ENCODE peak calls at places on chromosomes 3 and 15, in eight cellular contexts. One of them, this sample, is unnamed.

GRCh38 chr15:87213646-87214045 is 1042.9 kb downstream of the NTRK3 start:
- DNase-seq in coronary artery: no peak
- DNase-seq in IMR-90: no peak
- DNase-seq in GM12864: no peak
- DNase-seq in left ventricle myocardium inferior: no peak
- DNase-seq in mammary epithelial cell: no peak
- DNase-seq in stomach: no peak
- DNase-seq in cardiac fibroblast: no peak
- DNase-seq in this sample: no peak

GRCh38 chr15:99683000-99683670 is 50.1 kb downstream of the LYSMD4 start:
- DNase-seq in coronary artery: no peak
- DNase-seq in IMR-90: peak; percentile 22
- DNase-seq in GM12864: no peak
- DNase-seq in left ventricle myocardium inferior: no peak
- DNase-seq in mammary epithelial cell: no peak
- DNase-seq in stomach: no peak
- DNase-seq in cardiac fibroblast: peak; percentile 70
- DNase-seq in this sample: peak; percentile 13

GRCh38 chr3:73683706-73684105 is 59.0 kb upstream of the PDZRN3 start:
- DNase-seq in coronary artery: no peak
- DNase-seq in IMR-90: no peak
- DNase-seq in GM12864: no peak
- DNase-seq in left ventricle myocardium inferior: no peak
- DNase-seq in mammary epithelial cell: no peak
- DNase-seq in stomach: no peak
- DNase-seq in cardiac fibroblast: no peak
- DNase-seq in this sample: no peak

GRCh38 chr3:8450618-8451017 is 51.0 kb upstream of the LMCD1 start:
- DNase-seq in coronary artery: no peak
- DNase-seq in IMR-90: no peak
- DNase-seq in GM12864: no peak
- DNase-seq in left ventricle myocardium inferior: no peak
- DNase-seq in mammary epithelial cell: no peak
- DNase-seq in stomach: no peak
- DNase-seq in cardiac fibroblast: peak; percentile 32
- DNase-seq in this sample: no peak

GRCh38 chr3:167886690-167887089 is 151.2 kb downstream of the SERPINI1 start:
- DNase-seq in coronary artery: no peak
- DNase-seq in IMR-90: no peak
- DNase-seq in GM12864: no peak
- DNase-seq in left ventricle myocardium inferior: no peak
- DNase-seq in mammary epithelial cell: no peak
- DNase-seq in stomach: no peak
- DNase-seq in cardiac fibroblast: no peak
- DNase-seq in this sample: no peak

GRCh38 chr15:85142324-85142723 is 160.7 kb downstream of the PDE8A start:
- DNase-seq in coronary artery: no peak
- DNase-seq in IMR-90: peak; percentile 75
- DNase-seq in GM12864: no peak
- DNase-seq in left ventricle myocardium inferior: no peak
- DNase-seq in mammary epithelial cell: peak; percentile 63
- DNase-seq in stomach: no peak
- DNase-seq in cardiac fibroblast: peak; percentile 53
- DNase-seq in this sample: no peak

GRCh38 chr3:139827833-139828232 is 107.2 kb upstream of the CLSTN2 start:
- DNase-seq in coronary artery: no peak
- DNase-seq in IMR-90: no peak
- DNase-seq in GM12864: no peak
- DNase-seq in left ventricle myocardium inferior: no peak
- DNase-seq in mammary epithelial cell: no peak
- DNase-seq in stomach: no peak
- DNase-seq in cardiac fibroblast: no peak
- DNase-seq in this sample: no peak

GRCh38 chr3:195895078-195895899 is 13.1 kb downstream of the TNK2 start:
- DNase-seq in coronary artery: no peak
- DNase-seq in IMR-90: peak; percentile 11
- DNase-seq in GM12864: no peak
- DNase-seq in left ventricle myocardium inferior: peak; percentile 49
- DNase-seq in mammary epithelial cell: peak; percentile 49
- DNase-seq in stomach: peak; percentile 52
- DNase-seq in cardiac fibroblast: peak; percentile 27
- DNase-seq in this sample: peak; percentile 90

GRCh38 chr3:31274406-31275024 is 258.2 kb upstream of the STT3B start:
- DNase-seq in coronary artery: no peak
- DNase-seq in IMR-90: no peak
- DNase-seq in GM12864: no peak
- DNase-seq in left ventricle myocardium inferior: no peak
- DNase-seq in mammary epithelial cell: no peak
- DNase-seq in stomach: no peak
- DNase-seq in cardiac fibroblast: peak; percentile 20
- DNase-seq in this sample: no peak

GRCh38 chr3:116517308-116517707 is 72.0 kb upstream of the LSAMP start:
- DNase-seq in coronary artery: no peak
- DNase-seq in IMR-90: peak; percentile 4
- DNase-seq in GM12864: no peak
- DNase-seq in left ventricle myocardium inferior: no peak
- DNase-seq in mammary epithelial cell: no peak
- DNase-seq in stomach: no peak
- DNase-seq in cardiac fibroblast: peak; percentile 12
- DNase-seq in this sample: no peak

GRCh38 chr3:62035664-62036063 is 337.7 kb downstream of the FEZF2 start:
- DNase-seq in coronary artery: no peak
- DNase-seq in IMR-90: no peak
- DNase-seq in GM12864: no peak
- DNase-seq in left ventricle myocardium inferior: no peak
- DNase-seq in mammary epithelial cell: no peak
- DNase-seq in stomach: no peak
- DNase-seq in cardiac fibroblast: no peak
- DNase-seq in this sample: no peak

GRCh38 chr15:41851755-41852370 is 13.2 kb downstream of the PLA2G4B start:
- DNase-seq in coronary artery: no peak
- DNase-seq in IMR-90: no peak
- DNase-seq in GM12864: no peak
- DNase-seq in left ventricle myocardium inferior: no peak
- DNase-seq in mammary epithelial cell: no peak
- DNase-seq in stomach: no peak
- DNase-seq in cardiac fibroblast: no peak
- DNase-seq in this sample: no peak

GRCh38 chr15:92149029-92149428 is 244.7 kb upstream of the ST8SIA2 start:
- DNase-seq in coronary artery: no peak
- DNase-seq in IMR-90: peak; percentile 15
- DNase-seq in GM12864: no peak
- DNase-seq in left ventricle myocardium inferior: no peak
- DNase-seq in mammary epithelial cell: no peak
- DNase-seq in stomach: no peak
- DNase-seq in cardiac fibroblast: no peak
- DNase-seq in this sample: no peak

GRCh38 chr15:75733761-75734651 is 21.4 kb upstream of the CSPG4 start:
- DNase-seq in coronary artery: no peak
- DNase-seq in IMR-90: no peak
- DNase-seq in GM12864: no peak
- DNase-seq in left ventricle myocardium inferior: no peak
- DNase-seq in mammary epithelial cell: no peak
- DNase-seq in stomach: no peak
- DNase-seq in cardiac fibroblast: no peak
- DNase-seq in this sample: no peak

GRCh38 chr15:75729304-75730069 is 16.8 kb upstream of the CSPG4 start:
- DNase-seq in coronary artery: no peak
- DNase-seq in IMR-90: no peak
- DNase-seq in GM12864: no peak
- DNase-seq in left ventricle myocardium inferior: no peak
- DNase-seq in mammary epithelial cell: no peak
- DNase-seq in stomach: no peak
- DNase-seq in cardiac fibroblast: no peak
- DNase-seq in this sample: no peak

GRCh38 chr15:75732206-75732808 is 19.7 kb upstream of the CSPG4 start:
- DNase-seq in coronary artery: no peak
- DNase-seq in IMR-90: no peak
- DNase-seq in GM12864: no peak
- DNase-seq in left ventricle myocardium inferior: no peak
- DNase-seq in mammary epithelial cell: no peak
- DNase-seq in stomach: no peak
- DNase-seq in cardiac fibroblast: no peak
- DNase-seq in this sample: no peak

GRCh38 chr15:75732809-75733451 is 20.3 kb upstream of the CSPG4 start:
- DNase-seq in coronary artery: no peak
- DNase-seq in IMR-90: peak; percentile 65
- DNase-seq in GM12864: no peak
- DNase-seq in left ventricle myocardium inferior: peak; percentile 71
- DNase-seq in mammary epithelial cell: peak; percentile 44
- DNase-seq in stomach: peak; percentile 73
- DNase-seq in cardiac fibroblast: peak; percentile 76
- DNase-seq in this sample: peak; percentile 68

GRCh38 chr15:75731248-75732100 is 18.8 kb upstream of the CSPG4 start:
- DNase-seq in coronary artery: no peak
- DNase-seq in IMR-90: peak; percentile 51
- DNase-seq in GM12864: no peak
- DNase-seq in left ventricle myocardium inferior: peak; percentile 63
- DNase-seq in mammary epithelial cell: no peak
- DNase-seq in stomach: no peak
- DNase-seq in cardiac fibroblast: peak; percentile 71
- DNase-seq in this sample: no peak
- TF ChIP-seq CTCF in coronary artery: no peak
- TF ChIP-seq CTCF in IMR-90: peak; percentile 7
- TF ChIP-seq CTCF in GM12864: no peak
- TF ChIP-seq CTCF in left ventricle myocardium inferior: no peak
- TF ChIP-seq CTCF in mammary epithelial cell: no peak
- TF ChIP-seq CTCF in stomach: no peak
- TF ChIP-seq CTCF in cardiac fibroblast: no peak
- TF ChIP-seq CTCF in this sample: no peak

DNA sequence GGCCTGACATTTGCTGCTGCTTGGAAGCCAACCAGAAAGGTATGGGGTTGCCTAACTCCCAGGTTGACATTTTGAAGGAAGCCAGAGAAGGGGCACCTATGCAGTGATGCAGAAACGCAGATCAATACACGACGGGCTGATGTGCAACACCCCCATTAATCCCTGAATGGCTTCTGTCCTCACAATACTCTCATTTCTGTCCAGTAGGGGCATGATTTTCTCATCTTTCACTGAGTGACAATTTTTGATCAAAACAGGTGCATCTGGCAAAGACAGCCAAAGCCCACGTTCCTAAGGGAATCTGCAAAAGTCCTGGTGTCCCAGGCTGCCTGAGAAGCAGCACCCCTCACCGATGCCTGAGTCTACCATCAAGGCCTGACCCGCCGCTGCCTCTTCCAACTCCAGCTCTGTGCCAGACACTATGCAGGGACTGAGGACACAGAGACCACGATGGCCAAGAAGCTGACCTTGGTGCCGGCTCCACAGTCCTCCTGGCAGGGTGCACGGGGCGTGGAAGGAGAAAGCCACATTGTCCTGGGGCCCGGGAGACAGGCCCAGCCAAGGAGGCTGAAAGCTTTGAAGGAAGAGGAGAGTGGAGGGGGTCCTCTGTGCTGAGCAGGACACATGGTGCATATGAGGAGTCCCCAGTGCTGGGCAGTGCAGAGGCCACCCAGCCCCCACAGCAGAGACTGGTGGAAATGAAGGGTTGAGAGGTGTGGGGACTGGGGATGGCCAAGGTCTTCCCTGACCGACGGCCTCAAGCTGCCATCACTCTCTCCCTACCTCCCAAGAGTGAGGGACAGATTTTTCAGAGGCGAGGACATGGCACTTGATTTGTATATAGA is 159.6 kb downstream of the NUP210 start:
- DNase-seq in coronary artery: no peak
- DNase-seq in IMR-90: no peak
- DNase-seq in GM12864: no peak
- DNase-seq in left ventricle myocardium inferior: no peak
- DNase-seq in mammary epithelial cell: no peak
- DNase-seq in stomach: no peak
- DNase-seq in cardiac fibroblast: no peak
- DNase-seq in this sample: no peak
- TF ChIP-seq CTCF in coronary artery: no peak
- TF ChIP-seq CTCF in IMR-90: no peak
- TF ChIP-seq CTCF in GM12864: peak; percentile 21
- TF ChIP-seq CTCF in left ventricle myocardium inferior: no peak
- TF ChIP-seq CTCF in mammary epithelial cell: peak; percentile 20
- TF ChIP-seq CTCF in stomach: no peak
- TF ChIP-seq CTCF in cardiac fibroblast: no peak
- TF ChIP-seq CTCF in this sample: no peak

GRCh38 chr3:10205461-10206165 is 40.9 kb downstream of the IRAK2 start:
- DNase-seq in coronary artery: peak; percentile 85
- DNase-seq in IMR-90: peak; percentile 95
- DNase-seq in GM12864: no peak
- DNase-seq in left ventricle myocardium inferior: no peak
- DNase-seq in mammary epithelial cell: peak; percentile 95
- DNase-seq in stomach: peak; percentile 54
- DNase-seq in cardiac fibroblast: peak; percentile 89
- DNase-seq in this sample: no peak
- TF ChIP-seq CTCF in coronary artery: no peak
- TF ChIP-seq CTCF in IMR-90: peak; percentile 23
- TF ChIP-seq CTCF in GM12864: no peak
- TF ChIP-seq CTCF in left ventricle myocardium inferior: no peak
- TF ChIP-seq CTCF in mammary epithelial cell: no peak
- TF ChIP-seq CTCF in stomach: no peak
- TF ChIP-seq CTCF in cardiac fibroblast: no peak
- TF ChIP-seq CTCF in this sample: no peak

GRCh38 chr15:70892002-70892911 is at the start of the genes LRRC49 and THAP10:
- DNase-seq in coronary artery: peak; percentile 90
- DNase-seq in IMR-90: peak; percentile 98
- DNase-seq in GM12864: peak; percentile 64
- DNase-seq in left ventricle myocardium inferior: peak; percentile 85
- DNase-seq in mammary epithelial cell: peak; percentile 97
- DNase-seq in stomach: peak; percentile 82
- DNase-seq in cardiac fibroblast: peak; percentile 93
- DNase-seq in this sample: peak; percentile 84

DNA sequence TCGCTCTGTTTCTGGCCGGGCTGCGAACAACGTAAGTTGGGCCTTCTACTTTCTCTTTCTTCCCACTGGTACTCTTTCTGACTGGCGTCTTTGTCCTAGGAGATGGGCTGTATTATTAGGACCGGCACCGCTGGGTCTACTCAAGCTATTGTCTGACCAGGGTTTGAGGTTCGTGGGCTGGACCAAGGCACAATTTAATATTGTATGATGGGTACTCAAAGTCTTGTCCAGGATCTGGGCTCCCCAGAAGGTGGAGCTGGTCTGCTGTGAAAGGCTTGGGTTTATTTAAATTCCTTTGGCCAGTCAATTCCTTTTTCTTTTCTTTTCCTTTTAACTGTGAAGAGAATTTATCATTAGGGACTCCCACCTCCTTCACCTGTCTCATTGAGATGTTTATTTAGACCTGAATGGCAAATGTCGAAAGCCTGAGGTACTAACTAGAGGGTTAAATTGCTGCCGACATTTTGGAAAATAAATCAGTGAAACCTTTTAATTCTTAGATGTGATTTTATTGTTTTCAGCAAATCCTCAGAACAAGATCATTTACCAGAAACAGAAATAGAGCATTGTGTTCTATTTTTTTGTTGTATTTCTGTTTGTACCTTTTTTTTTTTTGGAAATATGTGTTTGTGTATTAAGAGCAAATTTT is 410 bp downstream of the LRRC49 start:
- DNase-seq in coronary artery: no peak
- DNase-seq in IMR-90: peak; percentile 79
- DNase-seq in GM12864: no peak
- DNase-seq in left ventricle myocardium inferior: no peak
- DNase-seq in mammary epithelial cell: peak; percentile 59
- DNase-seq in stomach: no peak
- DNase-seq in cardiac fibroblast: peak; percentile 83
- DNase-seq in this sample: peak; percentile 39
- TF ChIP-seq CTCF in coronary artery: no peak
- TF ChIP-seq CTCF in IMR-90: peak; percentile 77
- TF ChIP-seq CTCF in GM12864: peak; percentile 38
- TF ChIP-seq CTCF in left ventricle myocardium inferior: peak; percentile 73
- TF ChIP-seq CTCF in mammary epithelial cell: peak; percentile 46
- TF ChIP-seq CTCF in stomach: no peak
- TF ChIP-seq CTCF in cardiac fibroblast: peak; percentile 74
- TF ChIP-seq CTCF in this sample: peak; percentile 19

GRCh38 chr3:160133757-160134156 is 91.5 kb upstream of the C3orf80 start:
- DNase-seq in coronary artery: no peak
- DNase-seq in IMR-90: no peak
- DNase-seq in GM12864: no peak
- DNase-seq in left ventricle myocardium inferior: no peak
- DNase-seq in mammary epithelial cell: peak; percentile 49
- DNase-seq in stomach: no peak
- DNase-seq in cardiac fibroblast: no peak
- DNase-seq in this sample: no peak
- TF ChIP-seq CTCF in coronary artery: no peak
- TF ChIP-seq CTCF in IMR-90: peak; percentile 16
- TF ChIP-seq CTCF in GM12864: no peak
- TF ChIP-seq CTCF in left ventricle myocardium inferior: peak; percentile 9
- TF ChIP-seq CTCF in mammary epithelial cell: peak; percentile 7
- TF ChIP-seq CTCF in stomach: no peak
- TF ChIP-seq CTCF in cardiac fibroblast: peak; percentile 27
- TF ChIP-seq CTCF in this sample: no peak